ENCODE peak calls at places on chromosomes 16 and 17, in six cellular contexts. One of them, this sample, is unnamed.

GRCh38 chr16:30028438-30029093 is 2.5 kb downstream of the TLCD3B start:
- DNase-seq in activated gamma-delta T cell: no peak
- DNase-seq in activated CD8-positive, alpha-beta memory T cell treated with anti-CD3 and anti-CD28 coated beads, Interleukin-2, amount 10 ng/mL, durations not matched to agents 7 days and 5 days: peak
- DNase-seq in NCI-H1417: no peak
- DNase-seq in cardiac muscle cell: peak
- DNase-seq in iPS-NIHi11: peak
- DNase-seq in this sample: no peak

GRCh38 chr17:47621293-47622178 is 28.2 kb upstream of the KPNB1 start:
- DNase-seq in activated gamma-delta T cell: no peak
- DNase-seq in activated CD8-positive, alpha-beta memory T cell treated with anti-CD3 and anti-CD28 coated beads, Interleukin-2, amount 10 ng/mL, durations not matched to agents 7 days and 5 days: no peak
- DNase-seq in NCI-H1417: no peak
- DNase-seq in cardiac muscle cell: peak
- DNase-seq in iPS-NIHi11: peak
- DNase-seq in this sample: no peak

GRCh38 chr17:68461589-68461988 is 4.3 kb upstream of the WIPI1 start:
- DNase-seq in activated gamma-delta T cell: no peak
- DNase-seq in activated CD8-positive, alpha-beta memory T cell treated with anti-CD3 and anti-CD28 coated beads, Interleukin-2, amount 10 ng/mL, durations not matched to agents 7 days and 5 days: peak
- DNase-seq in NCI-H1417: peak
- DNase-seq in cardiac muscle cell: no peak
- DNase-seq in iPS-NIHi11: no peak
- DNase-seq in this sample: peak

GRCh38 chr17:27457731-27458523 is 1.7 kb downstream of the KSR1 start:
- DNase-seq in activated gamma-delta T cell: no peak
- DNase-seq in activated CD8-positive, alpha-beta memory T cell treated with anti-CD3 and anti-CD28 coated beads, Interleukin-2, amount 10 ng/mL, durations not matched to agents 7 days and 5 days: no peak
- DNase-seq in NCI-H1417: peak
- DNase-seq in cardiac muscle cell: peak
- DNase-seq in iPS-NIHi11: no peak
- DNase-seq in this sample: peak

GRCh38 chr16:68287276-68288251 is 23.2 kb downstream of the SLC7A6OS start:
- DNase-seq in activated gamma-delta T cell: no peak
- DNase-seq in activated CD8-positive, alpha-beta memory T cell treated with anti-CD3 and anti-CD28 coated beads, Interleukin-2, amount 10 ng/mL, durations not matched to agents 7 days and 5 days: peak
- DNase-seq in NCI-H1417: no peak
- DNase-seq in cardiac muscle cell: peak
- DNase-seq in iPS-NIHi11: no peak
- DNase-seq in this sample: no peak

GRCh38 chr16:4660454-4661007 is 32.8 kb upstream of the NUDT16L1 start:
- DNase-seq in activated gamma-delta T cell: peak
- DNase-seq in activated CD8-positive, alpha-beta memory T cell treated with anti-CD3 and anti-CD28 coated beads, Interleukin-2, amount 10 ng/mL, durations not matched to agents 7 days and 5 days: peak
- DNase-seq in NCI-H1417: peak
- DNase-seq in cardiac muscle cell: peak
- DNase-seq in iPS-NIHi11: no peak
- DNase-seq in this sample: peak

GRCh38 chr17:74771319-74771914 is 4.7 kb downstream of the NAT9 start:
- DNase-seq in activated gamma-delta T cell: no peak
- DNase-seq in activated CD8-positive, alpha-beta memory T cell treated with anti-CD3 and anti-CD28 coated beads, Interleukin-2, amount 10 ng/mL, durations not matched to agents 7 days and 5 days: no peak
- DNase-seq in NCI-H1417: no peak
- DNase-seq in cardiac muscle cell: no peak
- DNase-seq in iPS-NIHi11: no peak
- DNase-seq in this sample: no peak

GRCh38 chr17:30230596-30231125 is 4.8 kb downstream of the SLC6A4 start:
- DNase-seq in activated gamma-delta T cell: no peak
- DNase-seq in activated CD8-positive, alpha-beta memory T cell treated with anti-CD3 and anti-CD28 coated beads, Interleukin-2, amount 10 ng/mL, durations not matched to agents 7 days and 5 days: no peak
- DNase-seq in NCI-H1417: no peak
- DNase-seq in cardiac muscle cell: no peak
- DNase-seq in iPS-NIHi11: no peak
- DNase-seq in this sample: no peak

GRCh38 chr17:66494023-66494803 is 191.8 kb downstream of the PRKCA start:
- DNase-seq in activated gamma-delta T cell: no peak
- DNase-seq in activated CD8-positive, alpha-beta memory T cell treated with anti-CD3 and anti-CD28 coated beads, Interleukin-2, amount 10 ng/mL, durations not matched to agents 7 days and 5 days: no peak
- DNase-seq in NCI-H1417: no peak
- DNase-seq in cardiac muscle cell: peak
- DNase-seq in iPS-NIHi11: no peak
- DNase-seq in this sample: no peak